ENCODE peak calls at places on chromosomes 6 and 20, in six cellular contexts. K, S, Q, W, N and T are unnamed samples.

GRCh38 chr20:32858189-32858588 is 534 bp upstream of the EFCAB8 start:
- DNase-seq in K (no peak), Q (no peak), W (no peak), S (no peak), N (no peak), T (no peak)

GRCh38 chr6:112298816-112299281 is 44.5 kb upstream of the LAMA4 start:
- DNase-seq in K (peak), N (no peak), Q (no peak), W (no peak), S (peak), T (no peak)

GRCh38 chr6:36560822-36561221 is 13.5 kb upstream of the STK38 start:
- DNase-seq in Q (no peak), K (no peak), S (no peak), W (no peak), N (no peak), T (no peak)

GRCh38 chr6:1325471-1326309 is 13.8 kb downstream of the FOXQ1 start:
- DNase-seq in K (peak), S (peak), N (no peak), W (no peak), Q (no peak), T (no peak)

GRCh38 chr6:87261534-87261933 is 60.9 kb upstream of the SMIM8 start:
- DNase-seq in S (no peak), N (no peak), Q (no peak), W (no peak), K (no peak), T (no peak)

GRCh38 chr20:51220293-51220706 is 197.4 kb upstream of the KCNG1 start:
- DNase-seq in S (peak), N (peak), W (peak), Q (peak), K (no peak), T (peak)

GRCh38 chr6:43584892-43585570 is 9.0 kb downstream of the POLH start:
- DNase-seq in K (no peak), S (no peak), W (no peak), N (no peak), Q (no peak), T (no peak)

GRCh38 chr20:45919536-45919933 is 7.6 kb upstream of the PLTP start:
- DNase-seq in W (no peak), K (no peak), Q (no peak), N (no peak), S (peak), T (no peak)

GRCh38 chr6:27755768-27756167 is 156.4 kb downstream of the OR2B2 start:
- DNase-seq in S (no peak), K (no peak), W (no peak), Q (no peak), N (no peak), T (no peak)

GRCh38 chr6:28490191-28490890 is 25.3 kb downstream of the GPX6 start:
- DNase-seq in K (no peak), Q (peak), W (peak), N (no peak), S (no peak), T (peak)

GRCh38 chr20:24629668-24630067 is 160.2 kb downstream of the SYNDIG1 start:
- DNase-seq in S (peak), K (no peak), W (no peak), N (no peak), Q (no peak), T (no peak)

GRCh38 chr20:59788811-59789210 is 144.6 kb downstream of the SYCP2 start:
- DNase-seq in S (no peak), W (no peak), N (peak), Q (no peak), K (no peak), T (peak)

GRCh38 chr20:54221383-54221782 is 13.5 kb downstream of the PFDN4 start:
- DNase-seq in W (peak), Q (no peak), N (no peak), S (peak), K (no peak), T (no peak)

GRCh38 chr6:30957716-30958115 is 16.9 kb downstream of the MUCL3 start:
- DNase-seq in Q (no peak), W (no peak), K (no peak), S (no peak), N (no peak), T (no peak)

GRCh38 chr20:51758978-51759544 is 9.1 kb downstream of the ATP9A start:
- DNase-seq in W (no peak), N (no peak), Q (no peak), S (no peak), K (no peak), T (no peak)

GRCh38 chr20:33522256-33522820 is 32.4 kb downstream of the CBFA2T2 start:
- DNase-seq in N (no peak), K (no peak), S (peak), Q (no peak), W (peak), T (no peak)